ENCODE peak calls at places on chromosomes 4 and X, in six cellular contexts. F is NCI-H1105; V is activated T-cell treated with anti-CD3 and anti-CD28 coated beads, Interleukin-2, amount 50 U/mL, for 1 hour; T is central memory CD4-positive, alpha-beta T cell; J is bronchial epithelial cell; L is MG63. P is an unnamed sample.
A peak's percentile ranks its signal among the peaks of the same experiment; 100 is the strongest.

GRCh38 chr4:188934320-188934975 is 795.2 kb downstream of the TRIML1 start:
- DNase-seq in F (no peak), V (no peak), T (no peak), J (peak; percentile 86), L (peak; percentile 94), P (no peak)

GRCh38 chr4:7894098-7894676 is 45.5 kb downstream of the AFAP1 start:
- DNase-seq in F (no peak), V (no peak), T (no peak), J (peak; percentile 87), L (no peak), P (no peak)

GRCh38 chr4:6499241-6499605 is 26.8 kb upstream of the PPP2R2C start:
- DNase-seq in F (no peak), V (no peak), T (no peak), J (peak; percentile 42), L (no peak), P (no peak)

GRCh38 chr4:22237155-22237751 is 278.6 kb downstream of the ADGRA3 start:
- DNase-seq in F (no peak), V (peak; percentile 44), T (peak; percentile 7), J (peak; percentile 23), L (peak; percentile 17), P (no peak)

GRCh38 chr4:122577808-122578781 is 42.8 kb downstream of the IL21 start:
- DNase-seq in F (peak; percentile 47), V (peak; percentile 59), T (peak; percentile 93), J (peak; percentile 48), L (peak; percentile 31), P (peak; percentile 83)

GRCh38 chrX:76428243-76429130 is 977 bp downstream of the MAGEE1 start:
- DNase-seq in F (peak; percentile 12), V (peak; percentile 54), T (peak; percentile 52), J (no peak), L (no peak), P (peak; percentile 78)

GRCh38 chr4:92636038-92636825 is 332.5 kb downstream of the GRID2 start:
- DNase-seq in F (no peak), V (no peak), T (no peak), J (no peak), L (no peak), P (no peak)

GRCh38 chr4:109982521-109982920 is 69.8 kb downstream of the EGF start:
- DNase-seq in F (no peak), V (no peak), T (no peak), J (no peak), L (no peak), P (no peak)

GRCh38 chr4:56130609-56131150 is 181.9 kb downstream of the CEP135 start:
- DNase-seq in F (no peak), V (no peak), T (no peak), J (peak; percentile 15), L (no peak), P (no peak)

GRCh38 chr4:153090670-153091385 is 113.4 kb upstream of the TRIM2 start:
- DNase-seq in F (no peak), V (no peak), T (no peak), J (no peak), L (no peak), P (no peak)

GRCh38 chr4:180635276-180635675 is 1607.9 kb upstream of the TENM3 start:
- DNase-seq in F (no peak), V (no peak), T (no peak), J (no peak), L (no peak), P (no peak)

GRCh38 chrX:1537031-1537715 is at the start of gene P2RY8:
- DNase-seq in F (no peak), V (peak; percentile 78), T (peak; percentile 78), J (peak; percentile 1), L (peak; percentile 31), P (peak; percentile 92)

GRCh38 chr4:55545681-55546632 is 752 bp downstream of the CLOCK start:
- DNase-seq in F (peak; percentile 60), V (peak; percentile 71), T (peak; percentile 68), J (peak; percentile 30), L (peak; percentile 71), P (peak; percentile 88)

GRCh38 chr4:105414316-105414715 is 59.5 kb downstream of the PPA2 start:
- DNase-seq in F (no peak), V (no peak), T (no peak), J (no peak), L (no peak), P (peak; percentile 60)

GRCh38 chrX:45479835-45480422 is 279.3 kb upstream of the DIPK2B start:
- DNase-seq in F (no peak), V (no peak), T (no peak), J (peak; percentile 96), L (peak; percentile 64), P (no peak)

GRCh38 chrX:1451676-1452496 is 823 bp downstream of the ASMTL start:
- DNase-seq in F (no peak), V (peak; percentile 33), T (no peak), J (no peak), L (no peak), P (peak; percentile 65)

GRCh38 chr4:8238061-8238511 is 31.5 kb upstream of the HTRA3 start:
- DNase-seq in F (no peak), V (no peak), T (peak; percentile 41), J (no peak), L (no peak), P (no peak)

P was measured in activated effector memory CD4-positive, alpha-beta T cell treated with anti-CD3 and anti-CD28 coated beads, Interleukin-2, amount 50 U/mL, for 16 hours.